ENCODE peak calls at places on chromosomes 12 and 14, in ten cellular contexts. One of them, this sample, is unnamed.

GRCh38 chr14:61545716-61546455 is 149.4 kb upstream of the HIF1A start:
- DNase-seq in esophagus squamous epithelium: no peak
- DNase-seq in lower leg skin: no peak
- DNase-seq in suprapubic skin: no peak
- DNase-seq in Peyer's patch: no peak
- DNase-seq in A549: no peak
- DNase-seq in H1: no peak
- DNase-seq in breast epithelium: no peak
- DNase-seq in IMR-90: no peak
- DNase-seq in HCT116: no peak
- DNase-seq in this sample: no peak

GRCh38 chr12:12726543-12727093 is 9.4 kb downstream of the CDKN1B start:
- DNase-seq in Peyer's patch: no peak
- DNase-seq in A549: peak
- DNase-seq in IMR-90: peak
- DNase-seq in lower leg skin: no peak
- DNase-seq in esophagus squamous epithelium: no peak
- DNase-seq in breast epithelium: no peak
- DNase-seq in H1: no peak
- DNase-seq in HCT116: no peak
- DNase-seq in suprapubic skin: no peak
- DNase-seq in this sample: peak

GRCh38 chr12:12919666-12920435 is 28.5 kb downstream of the GPRC5A start:
- DNase-seq in Peyer's patch: no peak
- DNase-seq in breast epithelium: no peak
- DNase-seq in lower leg skin: no peak
- DNase-seq in A549: peak
- DNase-seq in H1: no peak
- DNase-seq in IMR-90: no peak
- DNase-seq in esophagus squamous epithelium: no peak
- DNase-seq in suprapubic skin: no peak
- DNase-seq in HCT116: no peak
- DNase-seq in this sample: no peak

GRCh38 chr14:100105357-100106169 is 40.3 kb downstream of the EVL start:
- DNase-seq in esophagus squamous epithelium: no peak
- DNase-seq in IMR-90: no peak
- DNase-seq in suprapubic skin: peak
- DNase-seq in lower leg skin: no peak
- DNase-seq in H1: no peak
- DNase-seq in A549: no peak
- DNase-seq in HCT116: no peak
- DNase-seq in breast epithelium: no peak
- DNase-seq in Peyer's patch: no peak
- DNase-seq in this sample: no peak

GRCh38 chr12:41189395-41190251 is 1.5 kb downstream of the PDZRN4 start:
- DNase-seq in esophagus squamous epithelium: no peak
- DNase-seq in suprapubic skin: no peak
- DNase-seq in lower leg skin: no peak
- DNase-seq in IMR-90: no peak
- DNase-seq in Peyer's patch: peak
- DNase-seq in H1: no peak
- DNase-seq in HCT116: no peak
- DNase-seq in breast epithelium: no peak
- DNase-seq in A549: no peak
- DNase-seq in this sample: no peak

GRCh38 chr12:51917746-51918453 is 10.6 kb downstream of the ACVRL1 start:
- DNase-seq in IMR-90: no peak
- DNase-seq in HCT116: no peak
- DNase-seq in A549: no peak
- DNase-seq in Peyer's patch: no peak
- DNase-seq in breast epithelium: no peak
- DNase-seq in esophagus squamous epithelium: no peak
- DNase-seq in lower leg skin: no peak
- DNase-seq in H1: no peak
- DNase-seq in suprapubic skin: no peak
- DNase-seq in this sample: no peak

GRCh38 chr14:75886661-75887348 is 95.0 kb downstream of the TGFB3 start:
- DNase-seq in lower leg skin: peak
- DNase-seq in suprapubic skin: no peak
- DNase-seq in IMR-90: no peak
- DNase-seq in H1: no peak
- DNase-seq in esophagus squamous epithelium: no peak
- DNase-seq in A549: no peak
- DNase-seq in Peyer's patch: no peak
- DNase-seq in HCT116: no peak
- DNase-seq in breast epithelium: no peak
- DNase-seq in this sample: no peak

GRCh38 chr12:63400746-63401145 is 249.7 kb upstream of the AVPR1A start:
- DNase-seq in A549: peak
- DNase-seq in breast epithelium: no peak
- DNase-seq in HCT116: no peak
- DNase-seq in IMR-90: peak
- DNase-seq in H1: no peak
- DNase-seq in esophagus squamous epithelium: no peak
- DNase-seq in lower leg skin: no peak
- DNase-seq in suprapubic skin: no peak
- DNase-seq in Peyer's patch: no peak
- DNase-seq in this sample: no peak

GRCh38 chr14:61347771-61348443 is 26.5 kb downstream of the PRKCH start:
- DNase-seq in esophagus squamous epithelium: no peak
- DNase-seq in H1: no peak
- DNase-seq in lower leg skin: no peak
- DNase-seq in HCT116: no peak
- DNase-seq in Peyer's patch: no peak
- DNase-seq in A549: no peak
- DNase-seq in breast epithelium: no peak
- DNase-seq in IMR-90: no peak
- DNase-seq in suprapubic skin: no peak
- DNase-seq in this sample: no peak

GRCh38 chr12:123522164-123522563 is 11.4 kb downstream of the RILPL1 start:
- DNase-seq in esophagus squamous epithelium: no peak
- DNase-seq in A549: no peak
- DNase-seq in suprapubic skin: no peak
- DNase-seq in breast epithelium: no peak
- DNase-seq in IMR-90: no peak
- DNase-seq in HCT116: no peak
- DNase-seq in H1: no peak
- DNase-seq in Peyer's patch: no peak
- DNase-seq in lower leg skin: no peak
- DNase-seq in this sample: no peak

GRCh38 chr12:26303418-26303817 is 108.0 kb downstream of the SSPN start:
- DNase-seq in Peyer's patch: no peak
- DNase-seq in H1: no peak
- DNase-seq in HCT116: no peak
- DNase-seq in lower leg skin: no peak
- DNase-seq in breast epithelium: no peak
- DNase-seq in A549: no peak
- DNase-seq in suprapubic skin: no peak
- DNase-seq in esophagus squamous epithelium: no peak
- DNase-seq in IMR-90: no peak
- DNase-seq in this sample: no peak

GRCh38 chr12:31897791-31898503 is 61.3 kb upstream of the RESF1 start:
- DNase-seq in Peyer's patch: no peak
- DNase-seq in esophagus squamous epithelium: no peak
- DNase-seq in A549: peak
- DNase-seq in breast epithelium: no peak
- DNase-seq in IMR-90: no peak
- DNase-seq in suprapubic skin: no peak
- DNase-seq in H1: peak
- DNase-seq in HCT116: peak
- DNase-seq in lower leg skin: no peak
- DNase-seq in this sample: peak

GRCh38 chr14:42510071-42510470 is 903.4 kb downstream of the LRFN5 start:
- DNase-seq in HCT116: no peak
- DNase-seq in H1: no peak
- DNase-seq in suprapubic skin: no peak
- DNase-seq in lower leg skin: no peak
- DNase-seq in esophagus squamous epithelium: no peak
- DNase-seq in Peyer's patch: no peak
- DNase-seq in breast epithelium: no peak
- DNase-seq in IMR-90: no peak
- DNase-seq in A549: no peak
- DNase-seq in this sample: no peak

GRCh38 chr12:110314308-110314707 is 33.3 kb downstream of the ATP2A2 start:
- DNase-seq in Peyer's patch: no peak
- DNase-seq in esophagus squamous epithelium: no peak
- DNase-seq in breast epithelium: no peak
- DNase-seq in HCT116: no peak
- DNase-seq in suprapubic skin: no peak
- DNase-seq in A549: peak
- DNase-seq in lower leg skin: no peak
- DNase-seq in IMR-90: peak
- DNase-seq in H1: no peak
- DNase-seq in this sample: no peak

GRCh38 chr12:93323625-93324165 is 54.0 kb upstream of the NUDT4 start:
- DNase-seq in Peyer's patch: no peak
- DNase-seq in lower leg skin: no peak
- DNase-seq in suprapubic skin: no peak
- DNase-seq in HCT116: no peak
- DNase-seq in H1: no peak
- DNase-seq in esophagus squamous epithelium: no peak
- DNase-seq in IMR-90: peak
- DNase-seq in breast epithelium: no peak
- DNase-seq in A549: no peak
- DNase-seq in this sample: no peak

GRCh38 chr12:106342397-106343212 is 14.9 kb upstream of the POLR3B start:
- DNase-seq in Peyer's patch: no peak
- DNase-seq in A549: peak
- DNase-seq in lower leg skin: peak
- DNase-seq in H1: no peak
- DNase-seq in suprapubic skin: peak
- DNase-seq in HCT116: no peak
- DNase-seq in IMR-90: peak
- DNase-seq in esophagus squamous epithelium: no peak
- DNase-seq in breast epithelium: peak
- DNase-seq in this sample: peak

GRCh38 chr14:104549536-104550339 is 29.8 kb upstream of the C14orf180 start:
- DNase-seq in esophagus squamous epithelium: no peak
- DNase-seq in suprapubic skin: peak
- DNase-seq in lower leg skin: no peak
- DNase-seq in H1: no peak
- DNase-seq in A549: no peak
- DNase-seq in Peyer's patch: no peak
- DNase-seq in breast epithelium: no peak
- DNase-seq in HCT116: no peak
- DNase-seq in IMR-90: no peak
- DNase-seq in this sample: peak

DNA sequence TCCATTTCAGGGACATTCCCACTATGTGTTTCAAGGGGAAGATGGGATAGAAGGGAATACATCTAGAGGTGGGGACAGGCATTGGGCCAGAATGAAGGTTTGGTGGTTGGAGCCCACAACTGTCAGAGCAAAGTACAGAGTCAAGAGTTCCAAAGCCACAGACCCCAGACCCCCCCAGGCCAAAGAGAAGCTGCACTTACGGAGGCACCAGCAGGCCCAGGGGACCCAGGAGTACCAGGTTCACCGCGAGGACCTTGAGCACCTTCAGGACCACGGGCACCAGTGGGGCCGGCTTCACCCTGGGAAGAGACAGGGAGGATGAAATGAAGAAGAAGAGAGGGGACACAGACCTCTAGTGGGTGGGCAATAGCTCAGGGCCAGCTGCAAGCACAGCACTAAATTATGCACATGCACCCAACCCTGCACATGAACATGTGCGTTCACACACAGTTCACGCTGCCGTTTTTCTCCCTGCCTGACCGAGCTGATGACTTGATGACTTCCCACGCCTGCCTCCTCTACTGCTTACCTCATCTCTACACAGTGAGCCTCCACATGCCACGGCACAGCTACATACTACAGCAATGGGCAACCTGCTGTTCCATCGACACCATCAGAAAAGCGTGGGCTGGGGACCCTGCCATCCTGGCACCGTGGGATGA is 16.7 kb downstream of the COL2A1 start:
- DNase-seq in IMR-90: peak
- DNase-seq in esophagus squamous epithelium: no peak
- DNase-seq in H1: no peak
- DNase-seq in lower leg skin: no peak
- DNase-seq in breast epithelium: no peak
- DNase-seq in HCT116: no peak
- DNase-seq in Peyer's patch: no peak
- DNase-seq in A549: no peak
- DNase-seq in suprapubic skin: peak
- DNase-seq in this sample: no peak
- TF ChIP-seq POLR2A in IMR-90: no peak
- TF ChIP-seq POLR2A in esophagus squamous epithelium: no peak
- TF ChIP-seq POLR2A in H1: no peak
- TF ChIP-seq POLR2A in lower leg skin: no peak
- TF ChIP-seq POLR2A in breast epithelium: no peak
- TF ChIP-seq POLR2A in HCT116: no peak
- TF ChIP-seq POLR2A in Peyer's patch: no peak
- TF ChIP-seq POLR2A in A549: no peak
- TF ChIP-seq POLR2A in suprapubic skin: no peak
- TF ChIP-seq POLR2A in this sample: no peak

GRCh38 chr12:108868781-108869180 is 11.1 kb upstream of the DAO start:
- DNase-seq in esophagus squamous epithelium: no peak
- DNase-seq in breast epithelium: no peak
- DNase-seq in suprapubic skin: no peak
- DNase-seq in H1: no peak
- DNase-seq in Peyer's patch: no peak
- DNase-seq in lower leg skin: no peak
- DNase-seq in A549: no peak
- DNase-seq in HCT116: no peak
- DNase-seq in IMR-90: no peak
- DNase-seq in this sample: no peak
- H3K4me3 ChIP-seq in esophagus squamous epithelium: no peak
- H3K4me3 ChIP-seq in breast epithelium: no peak
- H3K4me3 ChIP-seq in suprapubic skin: no peak
- H3K4me3 ChIP-seq in H1: no peak
- H3K4me3 ChIP-seq in Peyer's patch: no peak
- H3K4me3 ChIP-seq in lower leg skin: no peak
- H3K4me3 ChIP-seq in A549: no peak
- H3K4me3 ChIP-seq in HCT116: no peak
- H3K4me3 ChIP-seq in IMR-90: no peak
- H3K4me3 ChIP-seq in this sample: no peak

DNA sequence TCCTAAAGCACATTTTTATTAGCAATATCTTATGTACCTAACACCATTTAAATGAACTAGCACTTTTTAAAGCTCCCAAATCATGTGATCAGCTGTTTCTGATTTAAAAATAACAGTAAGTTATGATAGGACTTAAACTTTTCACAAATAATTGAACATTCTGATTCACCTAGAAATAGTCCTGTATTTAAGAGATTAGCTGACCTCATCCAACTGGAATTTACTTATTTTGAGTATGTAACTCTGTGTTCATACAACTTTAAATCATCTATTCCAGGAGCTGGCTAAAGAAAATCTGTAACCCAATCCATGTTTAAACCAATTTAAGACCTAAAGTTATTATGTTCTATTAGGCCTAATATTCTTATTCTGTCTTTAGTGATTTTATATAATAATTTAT is 184.3 kb downstream of the CCDC91 start:
- DNase-seq in esophagus squamous epithelium: no peak
- DNase-seq in lower leg skin: no peak
- DNase-seq in Peyer's patch: no peak
- DNase-seq in breast epithelium: no peak
- DNase-seq in suprapubic skin: no peak
- DNase-seq in A549: no peak
- DNase-seq in IMR-90: peak
- DNase-seq in HCT116: no peak
- DNase-seq in H1: no peak
- DNase-seq in this sample: no peak
- TF ChIP-seq POLR2A in esophagus squamous epithelium: no peak
- TF ChIP-seq POLR2A in lower leg skin: no peak
- TF ChIP-seq POLR2A in Peyer's patch: no peak
- TF ChIP-seq POLR2A in breast epithelium: no peak
- TF ChIP-seq POLR2A in suprapubic skin: no peak
- TF ChIP-seq POLR2A in A549: no peak
- TF ChIP-seq POLR2A in IMR-90: no peak
- TF ChIP-seq POLR2A in HCT116: no peak
- TF ChIP-seq POLR2A in H1: no peak
- TF ChIP-seq POLR2A in this sample: no peak

GRCh38 chr12:988616-989015 is 2.4 kb upstream of the ERC1 start:
- DNase-seq in suprapubic skin: no peak
- DNase-seq in breast epithelium: no peak
- DNase-seq in H1: no peak
- DNase-seq in esophagus squamous epithelium: no peak
- DNase-seq in A549: no peak
- DNase-seq in HCT116: no peak
- DNase-seq in lower leg skin: no peak
- DNase-seq in IMR-90: peak
- DNase-seq in Peyer's patch: no peak
- DNase-seq in this sample: no peak
- H3K4me3 ChIP-seq in suprapubic skin: peak
- H3K4me3 ChIP-seq in breast epithelium: no peak
- H3K4me3 ChIP-seq in H1: no peak
- H3K4me3 ChIP-seq in esophagus squamous epithelium: peak
- H3K4me3 ChIP-seq in A549: no peak
- H3K4me3 ChIP-seq in HCT116: no peak
- H3K4me3 ChIP-seq in lower leg skin: no peak
- H3K4me3 ChIP-seq in IMR-90: no peak
- H3K4me3 ChIP-seq in Peyer's patch: no peak
- H3K4me3 ChIP-seq in this sample: no peak